ENCODE peak calls at places on chromosomes 11 and 22, in six cellular contexts. N, X, Y, D, I and T are unnamed samples.

GRCh38 chr11:127052420-127052819 is 51.9 kb upstream of the KIRREL3 start:
- DNase-seq in D (no peak), X (no peak), I (no peak), Y (no peak), N (peak; percentile 66), T (no peak)

GRCh38 chr11:22192642-22193347 is at the start of gene ANO5:
- DNase-seq in D (peak; percentile 69), Y (no peak), X (peak; percentile 81), N (peak; percentile 87), I (peak; percentile 77), T (peak; percentile 38)

GRCh38 chr11:91231226-91231625 is 993.4 kb upstream of the FAT3 start:
- DNase-seq in D (peak; percentile 51), N (no peak), Y (peak; percentile 22), I (no peak), X (no peak), T (no peak)

GRCh38 chr22:49404576-49405199 is 423.0 kb downstream of the BRD1 start:
- DNase-seq in I (no peak), Y (no peak), D (peak; percentile 12), X (peak; percentile 57), N (no peak), T (no peak)

GRCh38 chr11:92311616-92312449 is 87.2 kb downstream of the FAT3 start:
- DNase-seq in I (no peak), Y (no peak), D (no peak), X (no peak), N (peak; percentile 39), T (no peak)

GRCh38 chr11:71151561-71151960 is 100.8 kb downstream of the SHANK2 start:
- DNase-seq in Y (no peak), I (no peak), D (no peak), X (peak; percentile 33), N (no peak), T (no peak)

GRCh38 chr11:124752471-124753100 is 531 bp upstream of the VSIG2 start:
- DNase-seq in I (no peak), D (no peak), X (no peak), N (no peak), Y (no peak), T (no peak)

GRCh38 chr22:27880778-27881394 is 38.2 kb downstream of the PITPNB start:
- DNase-seq in D (peak; percentile 63), Y (peak; percentile 78), I (no peak), X (no peak), N (peak; percentile 67), T (no peak)

GRCh38 chr11:118791961-118792578 is 1.1 kb upstream of the DDX6 start:
- DNase-seq in D (no peak), Y (peak; percentile 2), I (peak; percentile 16), N (peak; percentile 47), X (peak; percentile 76), T (peak; percentile 66)

GRCh38 chr11:28606930-28607329 is 498.7 kb downstream of the METTL15 start:
- DNase-seq in Y (peak; percentile 4), D (no peak), I (no peak), N (no peak), X (no peak), T (peak; percentile 42)

GRCh38 chr22:32820131-32820882 is 18.8 kb downstream of the TIMP3 start:
- DNase-seq in X (peak; percentile 56), N (no peak), I (no peak), D (no peak), Y (no peak), T (no peak)

GRCh38 chr11:98967005-98967404 is 53.7 kb upstream of the CNTN5 start:
- DNase-seq in I (no peak), Y (no peak), N (no peak), X (no peak), D (no peak), T (no peak)

GRCh38 chr11:131549099-131549498 is 178.7 kb downstream of the NTM start:
- DNase-seq in X (no peak), N (no peak), Y (no peak), I (no peak), D (no peak), T (no peak)

GRCh38 chr11:72719144-72719543 is 33.1 kb downstream of the ARAP1 start:
- DNase-seq in X (no peak), Y (no peak), I (no peak), D (peak; percentile 72), N (no peak), T (no peak)

GRCh38 chr11:119615003-119615878 is 113.8 kb downstream of the NECTIN1 start:
- DNase-seq in D (no peak), Y (peak; percentile 61), N (no peak), X (no peak), I (no peak), T (no peak)

GRCh38 chr11:35308157-35308556 is 111.2 kb downstream of the SLC1A2 start:
- DNase-seq in D (no peak), Y (no peak), X (no peak), N (no peak), I (no peak), T (no peak)

GRCh38 chr11:62902932-62903331 is 18.2 kb downstream of the CHRM1 start:
- DNase-seq in Y (no peak), I (no peak), N (no peak), D (no peak), X (no peak), T (no peak)

GRCh38 chr11:87144266-87144665 is 106.5 kb downstream of the TMEM135 start:
- DNase-seq in N (no peak), X (no peak), Y (no peak), D (no peak), I (no peak), T (no peak)

GRCh38 chr11:27902981-27903624 is 202.8 kb upstream of the BDNF start:
- DNase-seq in X (no peak), Y (peak; percentile 44), N (no peak), I (no peak), D (no peak), T (no peak)

GRCh38 chr11:9565822-9566560 is 7.5 kb upstream of the WEE1 start:
- DNase-seq in I (peak; percentile 18), D (peak; percentile 62), N (peak; percentile 90), Y (peak; percentile 100), X (peak; percentile 86), T (peak; percentile 88)

GRCh38 chr11:101262258-101262657 is 132.6 kb upstream of the PGR start:
- DNase-seq in I (no peak), N (no peak), Y (no peak), D (no peak), X (no peak), T (no peak)

GRCh38 chr11:63671322-63672155 is at the start of gene ATL3:
- DNase-seq in D (peak; percentile 99), Y (peak; percentile 97), I (peak; percentile 98), X (peak; percentile 99), N (peak; percentile 98), T (peak; percentile 98)

GRCh38 chr22:24512043-24512442 is 16.9 kb downstream of the UPB1 start:
- DNase-seq in D (no peak), N (no peak), Y (no peak), X (no peak), I (no peak), T (no peak)

GRCh38 chr11:18710545-18710944 is 12.0 kb downstream of the TMEM86A start:
- DNase-seq in X (no peak), D (no peak), I (no peak), N (no peak), Y (no peak), T (no peak)

GRCh38 chr11:134139873-134140331 is 71.0 kb downstream of the JAM3 start:
- DNase-seq in N (peak; percentile 73), I (peak; percentile 40), X (peak; percentile 90), Y (peak; percentile 81), D (peak; percentile 89), T (no peak)

GRCh38 chr11:20061766-20062165 is 98.5 kb downstream of the DBX1 start:
- DNase-seq in Y (no peak), N (no peak), D (no peak), I (no peak), X (no peak), T (no peak)

GRCh38 chr11:73423506-73423905 is 47.3 kb downstream of the RELT start:
- DNase-seq in N (no peak), Y (no peak), I (no peak), X (no peak), D (no peak), T (no peak)

GRCh38 chr11:77602385-77603105 is 12.8 kb downstream of the AQP11 start:
- DNase-seq in D (no peak), N (no peak), I (no peak), Y (peak; percentile 69), X (no peak), T (no peak)

GRCh38 chr11:75790986-75791385 is 22.4 kb downstream of the DGAT2 start:
- DNase-seq in I (no peak), N (no peak), Y (no peak), X (no peak), D (no peak), T (no peak)

GRCh38 chr11:66495401-66495844 is 15.0 kb upstream of the BBS1 start:
- DNase-seq in Y (no peak), I (no peak), N (no peak), X (no peak), D (no peak), T (no peak)
- TF ChIP-seq CTCF in Y (peak; percentile 41), I (no peak), N (peak; percentile 51), X (no peak), D (no peak), T (no peak)

GRCh38 chr22:31083377-31083768 is 2.3 kb downstream of the SMTN start:
- DNase-seq in D (no peak), X (no peak), I (peak; percentile 14), N (no peak), Y (no peak), T (no peak)
- H3K36me3 ChIP-seq in D (peaks cover 9% of the 10 kb centered on the region), X (peaks cover 10% of the 10 kb centered on the region), I (no peaks in the 10 kb centered on the region), N (no peaks in the 10 kb centered on the region), Y (peaks cover 31% of the 10 kb centered on the region), T (peaks cover 52% of the 10 kb centered on the region)

DNA sequence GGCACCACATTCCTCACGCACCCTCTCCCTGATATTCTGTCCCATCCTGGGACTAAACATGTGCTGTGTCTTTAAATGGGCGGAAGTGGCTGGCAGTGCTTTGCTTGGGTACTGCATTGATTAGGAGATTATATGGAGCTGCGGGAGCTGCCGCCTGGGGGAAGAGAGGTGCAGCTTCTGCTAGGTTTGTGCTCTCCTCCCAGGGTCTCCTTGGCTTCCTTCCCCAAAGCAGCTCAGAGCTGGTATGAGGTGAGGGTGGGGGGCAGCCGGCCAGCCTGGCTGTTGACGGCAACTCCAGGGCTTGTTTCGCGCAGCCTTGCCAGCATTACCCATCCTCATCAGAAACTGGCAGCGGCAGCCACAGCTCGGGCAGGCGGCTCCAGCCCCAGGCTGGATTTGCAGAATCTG is 95.4 kb downstream of the GRAMD1B start:
- DNase-seq in I (no peak), N (peak; percentile 39), D (no peak), Y (no peak), X (no peak), T (no peak)
- H3K4me3 ChIP-seq in I (no peak overlapping the region), N (no peak overlapping the region), D (no peak overlapping the region), Y (peak overlapping the region; percentile 20), X (peak overlapping the region; percentile 20), T (no peak overlapping the region)

DNA sequence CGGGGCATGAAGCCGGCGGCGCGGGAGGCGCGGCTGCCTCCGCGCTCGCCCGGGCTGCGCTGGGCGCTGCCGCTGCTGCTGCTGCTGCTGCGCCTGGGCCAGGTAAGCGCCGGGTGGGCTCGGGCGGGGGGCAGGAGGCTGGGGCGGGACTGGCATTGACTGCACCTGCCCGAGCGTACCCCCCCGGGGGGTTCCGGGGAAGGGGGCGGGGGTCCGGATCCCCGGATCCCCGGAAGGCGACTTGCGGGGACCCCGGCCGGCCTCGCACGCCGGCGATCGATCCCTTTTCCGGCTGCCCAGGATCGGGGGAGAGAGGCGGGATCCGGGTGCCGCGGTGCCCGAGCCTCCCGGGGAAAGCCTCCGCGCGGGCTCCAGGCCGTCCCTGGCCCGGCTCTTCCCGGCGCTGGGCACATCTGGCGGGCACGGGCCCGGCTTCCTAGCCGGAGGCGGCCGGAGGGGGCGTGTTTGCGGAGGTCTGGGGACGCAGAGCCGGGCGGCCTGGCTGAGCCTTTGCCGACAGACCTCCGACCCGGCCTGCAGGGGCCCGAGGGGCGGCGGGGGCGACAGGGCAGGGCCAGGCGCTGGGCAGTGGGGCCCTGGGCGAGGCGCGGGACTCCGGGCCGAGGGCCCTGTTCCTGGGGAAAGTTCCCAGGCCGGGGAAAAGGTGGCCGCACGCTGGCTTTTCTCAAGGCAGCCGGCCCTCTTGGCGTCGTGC is 705 bp downstream of the PTPRJ start:
- DNase-seq in N (peak; percentile 88), Y (no peak), X (peak; percentile 67), I (peak; percentile 56), D (peak; percentile 41), T (no peak)
- TF ChIP-seq CTCF in N (peak; percentile 45), Y (peak; percentile 11), X (no peak), I (peak; percentile 19), D (no peak), T (peak; percentile 12)